ENCODE peak calls at places on chromosomes 7 and 10, in five cellular contexts. One of them, this sample, is unnamed.

GRCh38 chr7:116377721-116378120 is 121.8 kb upstream of the CAV2 start:
- DNase-seq in fibroblast of the aortic adventitia: no peak
- DNase-seq in astrocyte of the spinal cord: no peak
- DNase-seq in cardiac muscle cell: no peak
- DNase-seq in brain microvascular endothelial cell: no peak
- DNase-seq in this sample: no peak

GRCh38 chr7:131008840-131009651 is 275.0 kb upstream of the KLF14 start:
- DNase-seq in cardiac muscle cell: no peak
- DNase-seq in astrocyte of the spinal cord: peak
- DNase-seq in fibroblast of the aortic adventitia: peak
- DNase-seq in brain microvascular endothelial cell: no peak
- DNase-seq in this sample: peak

GRCh38 chr7:3042861-3043489 is 692 bp downstream of the CARD11 start:
- DNase-seq in cardiac muscle cell: no peak
- DNase-seq in fibroblast of the aortic adventitia: no peak
- DNase-seq in astrocyte of the spinal cord: no peak
- DNase-seq in brain microvascular endothelial cell: no peak
- DNase-seq in this sample: peak

GRCh38 chr10:61822781-61823230 is 78.7 kb upstream of the ARID5B start:
- DNase-seq in cardiac muscle cell: no peak
- DNase-seq in brain microvascular endothelial cell: peak
- DNase-seq in astrocyte of the spinal cord: peak
- DNase-seq in fibroblast of the aortic adventitia: peak
- DNase-seq in this sample: no peak

GRCh38 chr10:114650266-114650665 is 7.8 kb downstream of the ABLIM1 start:
- DNase-seq in cardiac muscle cell: no peak
- DNase-seq in fibroblast of the aortic adventitia: no peak
- DNase-seq in astrocyte of the spinal cord: no peak
- DNase-seq in brain microvascular endothelial cell: no peak
- DNase-seq in this sample: peak

GRCh38 chr10:35508647-35509046 is 96.5 kb upstream of the GJD4 start:
- DNase-seq in astrocyte of the spinal cord: no peak
- DNase-seq in fibroblast of the aortic adventitia: no peak
- DNase-seq in cardiac muscle cell: no peak
- DNase-seq in brain microvascular endothelial cell: no peak
- DNase-seq in this sample: no peak

GRCh38 chr10:104056619-104057273 is 28.9 kb downstream of the COL17A1 start:
- DNase-seq in cardiac muscle cell: no peak
- DNase-seq in brain microvascular endothelial cell: no peak
- DNase-seq in fibroblast of the aortic adventitia: no peak
- DNase-seq in astrocyte of the spinal cord: no peak
- DNase-seq in this sample: no peak

GRCh38 chr7:44288811-44289340 is 36.5 kb downstream of the CAMK2B start:
- DNase-seq in brain microvascular endothelial cell: no peak
- DNase-seq in fibroblast of the aortic adventitia: no peak
- DNase-seq in astrocyte of the spinal cord: no peak
- DNase-seq in cardiac muscle cell: no peak
- DNase-seq in this sample: no peak

GRCh38 chr10:79111427-79111826 is 42.7 kb downstream of the ZMIZ1 start:
- DNase-seq in brain microvascular endothelial cell: peak
- DNase-seq in cardiac muscle cell: no peak
- DNase-seq in fibroblast of the aortic adventitia: peak
- DNase-seq in astrocyte of the spinal cord: peak
- DNase-seq in this sample: peak

GRCh38 chr7:90222811-90223725 is 11.5 kb downstream of the STEAP2 start:
- DNase-seq in cardiac muscle cell: peak
- DNase-seq in fibroblast of the aortic adventitia: peak
- DNase-seq in brain microvascular endothelial cell: no peak
- DNase-seq in astrocyte of the spinal cord: no peak
- DNase-seq in this sample: peak

GRCh38 chr10:7605565-7606295 is 61.0 kb downstream of the ITIH5 start:
- DNase-seq in fibroblast of the aortic adventitia: no peak
- DNase-seq in cardiac muscle cell: peak
- DNase-seq in astrocyte of the spinal cord: no peak
- DNase-seq in brain microvascular endothelial cell: no peak
- DNase-seq in this sample: no peak
- TF ChIP-seq CTCF in fibroblast of the aortic adventitia: no peak
- TF ChIP-seq CTCF in cardiac muscle cell: no peak
- TF ChIP-seq CTCF in astrocyte of the spinal cord: no peak
- TF ChIP-seq CTCF in brain microvascular endothelial cell: no peak
- TF ChIP-seq CTCF in this sample: no peak

DNA sequence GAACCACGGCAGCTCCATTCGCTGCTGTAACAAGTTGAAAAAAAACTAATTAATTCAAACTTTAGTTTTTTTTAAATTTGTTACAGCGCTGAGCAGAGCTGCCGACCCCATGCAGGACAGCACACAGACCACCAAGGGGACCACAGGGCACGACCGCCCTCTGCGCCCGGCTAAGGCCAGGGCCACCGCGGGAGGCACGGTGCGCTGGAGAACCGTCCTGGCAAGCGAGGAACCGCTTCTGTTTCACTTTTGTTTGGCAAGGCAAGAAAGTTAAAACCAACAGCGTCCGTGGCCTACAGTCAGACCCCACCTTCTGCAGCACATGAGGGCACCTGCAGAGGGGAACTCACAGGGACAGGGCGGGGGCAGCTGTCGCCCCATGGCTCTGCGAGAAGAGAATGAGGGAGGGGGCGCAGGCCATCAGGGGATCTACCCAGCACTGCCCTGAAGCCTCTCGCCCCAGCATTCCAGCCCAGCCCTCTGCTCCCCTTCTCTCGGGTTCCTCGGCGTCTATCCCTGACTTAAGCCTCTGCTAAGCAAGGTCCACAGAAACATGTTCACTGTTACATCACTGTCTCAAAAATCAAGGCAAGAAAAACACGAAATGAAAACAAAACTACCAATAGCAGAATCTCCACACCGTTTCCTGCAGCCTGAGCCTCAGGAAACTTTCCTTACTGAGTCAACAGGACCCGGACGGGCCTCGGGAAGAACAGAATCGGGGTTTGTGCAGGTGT is 204.4 kb downstream of the DIP2C start:
- DNase-seq in brain microvascular endothelial cell: peak
- DNase-seq in cardiac muscle cell: no peak
- DNase-seq in fibroblast of the aortic adventitia: peak
- DNase-seq in astrocyte of the spinal cord: peak
- DNase-seq in this sample: peak
- H3K4me3 ChIP-seq in brain microvascular endothelial cell: peak
- H3K4me3 ChIP-seq in cardiac muscle cell: no peak
- H3K4me3 ChIP-seq in fibroblast of the aortic adventitia: peak
- H3K4me3 ChIP-seq in astrocyte of the spinal cord: peak
- H3K4me3 ChIP-seq in this sample: peak

GRCh38 chr7:144674550-144674949 is 161.3 kb downstream of the TPK1 start:
- DNase-seq in fibroblast of the aortic adventitia: no peak
- DNase-seq in brain microvascular endothelial cell: no peak
- DNase-seq in cardiac muscle cell: no peak
- DNase-seq in astrocyte of the spinal cord: no peak
- DNase-seq in this sample: no peak

GRCh38 chr7:144671429-144671828 is 164.4 kb downstream of the TPK1 start:
- DNase-seq in brain microvascular endothelial cell: no peak
- DNase-seq in cardiac muscle cell: no peak
- DNase-seq in fibroblast of the aortic adventitia: no peak
- DNase-seq in astrocyte of the spinal cord: no peak
- DNase-seq in this sample: peak

GRCh38 chr7:144668503-144668902 is 167.3 kb downstream of the TPK1 start:
- DNase-seq in fibroblast of the aortic adventitia: no peak
- DNase-seq in astrocyte of the spinal cord: no peak
- DNase-seq in cardiac muscle cell: no peak
- DNase-seq in brain microvascular endothelial cell: no peak
- DNase-seq in this sample: no peak

GRCh38 chr7:144672869-144673268 is 163.0 kb downstream of the TPK1 start:
- DNase-seq in brain microvascular endothelial cell: no peak
- DNase-seq in astrocyte of the spinal cord: no peak
- DNase-seq in cardiac muscle cell: no peak
- DNase-seq in fibroblast of the aortic adventitia: no peak
- DNase-seq in this sample: no peak

GRCh38 chr7:144670251-144670650 is 165.6 kb downstream of the TPK1 start:
- DNase-seq in cardiac muscle cell: peak
- DNase-seq in astrocyte of the spinal cord: peak
- DNase-seq in fibroblast of the aortic adventitia: peak
- DNase-seq in brain microvascular endothelial cell: no peak
- DNase-seq in this sample: peak
- TF ChIP-seq CTCF in cardiac muscle cell: peak
- TF ChIP-seq CTCF in astrocyte of the spinal cord: no peak
- TF ChIP-seq CTCF in fibroblast of the aortic adventitia: peak
- TF ChIP-seq CTCF in brain microvascular endothelial cell: peak
- TF ChIP-seq CTCF in this sample: no peak

GRCh38 chr10:113103131-113103830 is 153.2 kb downstream of the TCF7L2 start:
- DNase-seq in astrocyte of the spinal cord: no peak
- DNase-seq in brain microvascular endothelial cell: no peak
- DNase-seq in cardiac muscle cell: peak
- DNase-seq in fibroblast of the aortic adventitia: no peak
- DNase-seq in this sample: no peak
- H3K4me3 ChIP-seq in astrocyte of the spinal cord: no peak
- H3K4me3 ChIP-seq in brain microvascular endothelial cell: no peak
- H3K4me3 ChIP-seq in cardiac muscle cell: no peak
- H3K4me3 ChIP-seq in fibroblast of the aortic adventitia: no peak
- H3K4me3 ChIP-seq in this sample: no peak

DNA sequence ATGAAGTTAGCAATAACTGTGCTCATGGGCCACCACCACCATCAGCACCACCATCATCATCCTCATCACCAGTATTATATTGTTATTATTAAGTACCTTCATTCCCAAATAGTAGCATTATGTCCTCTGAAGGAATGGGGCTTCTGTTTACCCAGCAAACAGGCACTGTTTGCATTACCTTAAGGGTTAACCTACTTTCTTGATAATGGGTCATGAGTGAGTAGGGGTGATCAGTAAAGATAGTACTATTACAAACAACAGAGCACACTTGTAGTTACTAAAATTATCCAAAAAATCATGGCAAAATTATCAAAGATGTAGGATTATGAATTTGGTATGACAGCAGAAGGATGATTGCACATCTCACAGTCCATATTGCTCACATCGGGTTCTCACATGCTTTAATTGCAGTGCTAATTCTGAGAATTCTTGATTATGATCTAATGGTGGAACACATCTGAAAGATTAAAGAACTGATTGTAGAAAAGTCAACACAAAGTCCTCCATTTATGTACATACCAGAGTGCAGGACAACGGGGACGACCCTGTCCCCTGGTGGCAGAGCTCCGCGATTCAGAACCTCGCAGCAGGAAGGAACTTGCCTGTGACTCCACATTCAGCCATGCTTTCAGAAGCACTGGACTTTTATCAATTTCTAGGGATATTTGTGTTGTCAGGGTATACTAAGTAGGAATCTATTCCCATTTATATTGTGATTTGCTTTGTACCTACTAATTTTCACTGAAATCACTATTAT is 31.0 kb downstream of the PDE1C start:
- DNase-seq in astrocyte of the spinal cord: no peak
- DNase-seq in cardiac muscle cell: no peak
- DNase-seq in brain microvascular endothelial cell: no peak
- DNase-seq in fibroblast of the aortic adventitia: no peak
- DNase-seq in this sample: no peak
- TF ChIP-seq CTCF in astrocyte of the spinal cord: peak
- TF ChIP-seq CTCF in cardiac muscle cell: no peak
- TF ChIP-seq CTCF in brain microvascular endothelial cell: peak
- TF ChIP-seq CTCF in fibroblast of the aortic adventitia: no peak
- TF ChIP-seq CTCF in this sample: no peak

GRCh38 chr7:88002617-88003016 is 68.6 kb downstream of the ADAM22 start:
- DNase-seq in astrocyte of the spinal cord: no peak
- DNase-seq in cardiac muscle cell: no peak
- DNase-seq in fibroblast of the aortic adventitia: no peak
- DNase-seq in brain microvascular endothelial cell: no peak
- DNase-seq in this sample: no peak
- H3K4me3 ChIP-seq in astrocyte of the spinal cord: no peak
- H3K4me3 ChIP-seq in cardiac muscle cell: no peak
- H3K4me3 ChIP-seq in fibroblast of the aortic adventitia: no peak
- H3K4me3 ChIP-seq in brain microvascular endothelial cell: no peak
- H3K4me3 ChIP-seq in this sample: no peak

GRCh38 chr10:129890170-129890569 is 73.9 kb downstream of the EBF3 start:
- DNase-seq in brain microvascular endothelial cell: no peak
- DNase-seq in fibroblast of the aortic adventitia: no peak
- DNase-seq in astrocyte of the spinal cord: no peak
- DNase-seq in cardiac muscle cell: no peak
- DNase-seq in this sample: no peak

GRCh38 chr10:129892571-129893045 is 71.5 kb downstream of the EBF3 start:
- DNase-seq in fibroblast of the aortic adventitia: peak
- DNase-seq in astrocyte of the spinal cord: no peak
- DNase-seq in brain microvascular endothelial cell: no peak
- DNase-seq in cardiac muscle cell: peak
- DNase-seq in this sample: no peak

GRCh38 chr10:129891806-129892205 is 72.3 kb downstream of the EBF3 start:
- DNase-seq in fibroblast of the aortic adventitia: no peak
- DNase-seq in brain microvascular endothelial cell: no peak
- DNase-seq in astrocyte of the spinal cord: no peak
- DNase-seq in cardiac muscle cell: peak
- DNase-seq in this sample: no peak

GRCh38 chr10:129887986-129888783 is 75.9 kb downstream of the EBF3 start:
- DNase-seq in brain microvascular endothelial cell: no peak
- DNase-seq in cardiac muscle cell: no peak
- DNase-seq in astrocyte of the spinal cord: no peak
- DNase-seq in fibroblast of the aortic adventitia: no peak
- DNase-seq in this sample: no peak

DNA sequence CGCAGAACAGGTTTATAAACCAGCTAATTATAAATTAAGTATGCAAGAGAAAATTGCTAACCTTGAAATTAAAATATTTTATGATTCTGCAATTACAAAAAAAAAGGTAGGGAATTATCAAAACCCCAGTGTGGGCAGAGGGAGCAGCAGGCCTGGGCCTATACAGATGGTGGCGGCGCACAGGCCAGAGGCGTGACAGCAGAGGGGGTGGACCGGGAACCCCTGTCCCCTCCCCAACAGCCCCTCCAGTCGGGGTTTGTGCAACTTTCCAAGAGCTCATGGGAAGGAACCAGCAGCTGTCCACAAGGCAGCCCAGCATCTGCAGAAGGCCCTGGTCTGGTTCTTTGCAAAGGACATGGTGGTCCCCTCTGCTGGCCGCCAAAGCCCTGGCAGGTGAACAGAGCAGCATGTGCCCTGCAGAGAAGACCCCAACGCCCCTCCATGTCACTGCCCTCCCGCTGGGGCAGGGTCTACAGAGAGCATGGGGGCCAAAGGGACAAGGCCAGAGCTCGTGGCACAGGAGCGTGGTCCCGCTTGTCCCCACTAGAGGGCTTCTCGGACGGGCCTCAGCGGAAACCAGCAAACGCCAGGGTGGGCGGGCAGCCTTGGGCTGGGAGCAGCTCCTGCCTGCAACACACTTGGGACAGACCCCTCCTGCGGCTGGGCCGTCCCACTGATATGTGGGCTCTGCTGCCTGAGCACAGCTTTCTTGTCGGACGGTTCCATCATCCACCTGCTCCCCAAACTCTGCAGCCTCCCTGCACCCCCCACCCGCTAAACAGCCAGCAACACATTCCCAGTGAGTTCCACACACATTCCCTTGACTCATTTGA is 75.1 kb downstream of the EBF3 start:
- DNase-seq in astrocyte of the spinal cord: no peak
- DNase-seq in brain microvascular endothelial cell: peak
- DNase-seq in fibroblast of the aortic adventitia: peak
- DNase-seq in cardiac muscle cell: peak
- DNase-seq in this sample: no peak
- TF ChIP-seq CTCF in astrocyte of the spinal cord: peak
- TF ChIP-seq CTCF in brain microvascular endothelial cell: peak
- TF ChIP-seq CTCF in fibroblast of the aortic adventitia: peak
- TF ChIP-seq CTCF in cardiac muscle cell: peak
- TF ChIP-seq CTCF in this sample: no peak

DNA sequence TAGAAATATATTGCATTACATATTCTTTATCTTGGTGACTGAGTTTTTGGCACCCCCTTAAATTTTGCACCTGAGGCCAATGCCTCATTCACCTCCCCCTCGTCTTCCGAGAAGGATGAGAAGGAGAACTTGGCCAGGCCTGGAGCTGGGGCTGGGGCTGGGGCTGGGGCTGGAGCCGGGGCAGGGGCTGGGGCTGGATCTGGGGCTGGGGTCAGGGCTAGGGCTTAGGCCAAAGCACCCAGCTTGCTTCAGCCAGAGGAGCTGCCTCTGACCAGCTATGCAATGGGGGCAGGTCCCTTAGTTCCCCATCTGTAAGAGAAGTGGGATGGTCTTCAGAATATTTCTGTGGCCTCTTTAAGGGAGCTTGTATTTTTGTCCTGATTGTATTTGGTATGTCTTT is 3.8 kb upstream of the PRKAG2 start:
- DNase-seq in fibroblast of the aortic adventitia: no peak
- DNase-seq in cardiac muscle cell: no peak
- DNase-seq in brain microvascular endothelial cell: no peak
- DNase-seq in astrocyte of the spinal cord: no peak
- DNase-seq in this sample: no peak
- H3K4me3 ChIP-seq in fibroblast of the aortic adventitia: no peak
- H3K4me3 ChIP-seq in cardiac muscle cell: no peak
- H3K4me3 ChIP-seq in brain microvascular endothelial cell: no peak
- H3K4me3 ChIP-seq in astrocyte of the spinal cord: no peak
- H3K4me3 ChIP-seq in this sample: no peak